ENCODE peak calls at places on chromosomes 2 and 18, in nine cellular contexts. G is IMR-90; D is CD8-positive, alpha-beta T cell; N is GM12865; Y is AG04449; A is A549; W is breast epithelium; L is heart left ventricle; O is stomach. F is an unnamed sample.

GRCh38 chr2:240997141-240997855 is 1.1 kb upstream of the SNED1 start:
- DNase-seq in G (no peak), D (no peak), N (no peak), Y (no peak), A (no peak), W (peak), L (no peak), O (peak), F (peak)

GRCh38 chr2:205465791-205466190 is 216.5 kb upstream of the NRP2 start:
- DNase-seq in G (no peak), D (no peak), N (no peak), Y (no peak), A (no peak), W (no peak), L (no peak), O (no peak), F (no peak)

GRCh38 chr2:166410828-166411472 is 35.2 kb upstream of the SCN9A start:
- DNase-seq in G (peak), D (no peak), N (no peak), Y (peak), A (no peak), W (no peak), L (no peak), O (no peak), F (no peak)

GRCh38 chr2:136647039-136647438 is 118.3 kb upstream of the THSD7B start:
- DNase-seq in G (no peak), D (no peak), N (no peak), Y (no peak), A (no peak), W (no peak), L (no peak), O (no peak), F (no peak)

GRCh38 chr18:28048612-28049011 is 128.3 kb downstream of the CDH2 start:
- DNase-seq in G (no peak), D (no peak), N (no peak), Y (no peak), A (no peak), W (no peak), L (no peak), O (no peak), F (no peak)

GRCh38 chr2:22800422-22800821 is 584.6 kb upstream of the KLHL29 start:
- DNase-seq in G (no peak), D (no peak), N (no peak), Y (no peak), A (no peak), W (no peak), L (no peak), O (no peak), F (no peak)

GRCh38 chr2:169190197-169190775 is 120.9 kb downstream of the DHRS9 start:
- DNase-seq in G (no peak), D (no peak), N (no peak), Y (no peak), A (no peak), W (no peak), L (no peak), O (no peak), F (no peak)

GRCh38 chr2:46025683-46026082 is 271.5 kb upstream of the EPAS1 start:
- DNase-seq in G (no peak), D (no peak), N (no peak), Y (no peak), A (no peak), W (no peak), L (no peak), O (no peak), F (no peak)

GRCh38 chr2:202377308-202377736 is 1.2 kb downstream of the BMPR2 start:
- DNase-seq in G (peak), D (no peak), N (peak), Y (no peak), A (no peak), W (no peak), L (peak), O (peak), F (no peak)

GRCh38 chr2:202378001-202378400 is 1.9 kb downstream of the BMPR2 start:
- DNase-seq in G (no peak), D (no peak), N (no peak), Y (no peak), A (no peak), W (no peak), L (no peak), O (no peak), F (no peak)

GRCh38 chr2:202376460-202377307 is 557 bp downstream of the BMPR2 start:
- DNase-seq in G (peak), D (no peak), N (peak), Y (no peak), A (no peak), W (peak), L (peak), O (no peak), F (no peak)

GRCh38 chr2:202375611-202376408 is at the start of gene BMPR2:
- DNase-seq in G (peak), D (peak), N (peak), Y (peak), A (peak), W (peak), L (peak), O (peak), F (peak)

GRCh38 chr2:202378661-202379338 is 2.7 kb downstream of the BMPR2 start:
- DNase-seq in G (no peak), D (no peak), N (no peak), Y (no peak), A (no peak), W (no peak), L (no peak), O (no peak), F (no peak)
- H3K4me3 ChIP-seq in G (peak), D (no peak), N (peak), Y (peak), A (peak), W (peak), L (peak), O (peak), F (peak)

GRCh38 chr2:12436483-12436882 is 280.3 kb upstream of the TRIB2 start:
- DNase-seq in G (peak), D (no peak), N (no peak), Y (no peak), A (no peak), W (no peak), L (no peak), O (no peak), F (no peak)

GRCh38 chr2:12434609-12435008 is 282.1 kb upstream of the TRIB2 start:
- DNase-seq in G (no peak), D (no peak), N (no peak), Y (no peak), A (no peak), W (no peak), L (no peak), O (no peak), F (no peak)

GRCh38 chr2:12433641-12433990 is 283.1 kb upstream of the TRIB2 start:
- DNase-seq in G (no peak), D (no peak), N (peak), Y (no peak), A (no peak), W (no peak), L (no peak), O (peak), F (no peak)

GRCh38 chr2:12440731-12441130 is 276.0 kb upstream of the TRIB2 start:
- DNase-seq in G (no peak), D (no peak), N (no peak), Y (no peak), A (no peak), W (no peak), L (no peak), O (no peak), F (peak)

GRCh38 chr2:12437144-12437543 is 279.6 kb upstream of the TRIB2 start:
- DNase-seq in G (no peak), D (no peak), N (no peak), Y (no peak), A (no peak), W (no peak), L (no peak), O (no peak), F (no peak)
- TF ChIP-seq CTCF in G (no peak), D (no peak), N (no peak), Y (no peak), A (no peak), W (no peak), L (no peak), O (no peak), F (no peak)

GRCh38 chr2:74044999-74045398 is 60.3 kb downstream of the TET3 start:
- DNase-seq in G (no peak), D (no peak), N (no peak), Y (no peak), A (no peak), W (no peak), L (no peak), O (no peak), F (no peak)
- H3K4me3 ChIP-seq in G (no peak), D (no peak), N (no peak), Y (no peak), A (no peak), W (no peak), L (no peak), O (no peak), F (no peak)

DNA sequence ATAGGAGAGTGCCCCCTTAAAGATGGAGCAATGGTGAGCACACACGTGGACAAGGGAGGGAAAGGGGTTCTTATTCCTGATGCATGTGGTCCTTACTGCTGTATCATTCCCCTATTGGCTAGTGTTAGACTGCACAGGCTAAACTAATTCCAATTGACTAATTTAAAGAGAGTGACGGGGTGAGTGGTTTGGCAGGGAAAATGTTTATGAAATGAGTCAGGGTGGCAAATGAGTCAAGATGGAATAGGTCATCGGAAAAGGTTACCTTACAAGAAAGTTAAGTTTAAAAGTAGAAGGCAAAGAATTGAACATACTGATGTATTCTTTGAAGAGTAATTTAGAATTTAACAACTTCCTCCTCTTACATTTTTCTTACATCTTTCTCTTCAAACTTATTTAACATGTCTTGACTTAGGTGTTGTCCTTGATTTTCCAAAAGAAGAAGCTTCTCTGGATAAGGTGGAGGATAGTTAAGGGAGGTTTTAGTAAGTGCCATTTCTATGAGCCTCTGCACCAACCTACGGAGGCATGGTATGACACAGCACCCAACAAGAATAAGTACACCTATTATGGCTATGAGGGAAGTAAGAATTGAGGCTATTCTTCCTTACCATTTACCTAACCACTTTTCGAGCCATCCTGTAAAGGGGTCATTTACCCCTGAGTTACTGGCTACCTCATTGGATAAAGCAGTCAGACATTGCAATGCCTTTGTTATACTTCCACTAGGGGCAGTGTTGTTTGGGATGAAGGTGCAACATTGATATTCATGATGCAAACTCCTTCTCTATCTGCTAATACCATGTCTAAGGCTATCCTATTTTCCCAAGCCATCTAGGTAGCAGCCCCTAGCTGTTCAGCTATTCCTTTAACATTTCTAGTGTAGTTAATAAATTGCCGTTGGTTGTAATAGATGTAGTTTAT is 1345.8 kb upstream of the LRRTM1 start:
- DNase-seq in G (peak), D (no peak), N (no peak), Y (no peak), A (no peak), W (no peak), L (no peak), O (no peak), F (no peak)
- TF ChIP-seq CTCF in G (no peak), D (no peak), N (no peak), Y (no peak), A (no peak), W (no peak), L (no peak), O (no peak), F (peak)

GRCh38 chr18:41905786-41906527 is 49.1 kb upstream of the PIK3C3 start:
- DNase-seq in G (no peak), D (no peak), N (no peak), Y (no peak), A (no peak), W (no peak), L (no peak), O (no peak), F (no peak)

DNA sequence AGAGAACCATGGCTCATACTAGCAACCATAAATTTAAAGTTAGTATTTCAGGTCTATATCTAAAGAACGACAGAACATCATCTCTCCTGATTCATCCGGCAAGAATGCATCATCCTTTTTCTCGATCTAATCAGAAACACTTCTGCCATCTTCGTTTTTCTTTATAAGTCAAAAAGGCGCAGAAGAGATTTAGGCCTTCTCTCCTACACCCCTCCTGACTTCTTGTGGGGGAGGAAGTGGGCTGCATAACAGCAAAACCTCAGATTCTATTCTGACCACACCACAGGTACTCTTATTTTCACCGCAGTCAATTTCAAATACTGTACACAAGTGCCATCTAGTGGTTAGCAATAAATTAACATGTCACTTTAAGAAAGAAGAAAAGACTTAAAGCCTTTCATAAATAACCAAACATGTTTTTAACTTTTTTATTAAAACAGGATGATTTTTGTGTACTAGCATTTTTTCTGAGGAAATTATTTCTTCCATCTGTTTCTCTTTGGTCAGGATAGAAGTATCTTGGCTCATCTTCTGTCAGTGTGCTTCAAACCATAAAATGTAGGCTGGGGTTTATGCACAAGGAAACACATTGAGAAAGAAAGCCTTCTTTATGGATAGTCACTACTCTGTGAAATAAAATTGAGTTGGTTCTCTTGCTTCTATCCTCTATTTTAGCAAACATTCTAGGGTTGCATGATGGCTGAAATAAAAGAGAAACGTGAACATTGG is 48.3 kb upstream of the PIK3C3 start:
- DNase-seq in G (peak), D (peak), N (peak), Y (peak), A (peak), W (no peak), L (no peak), O (no peak), F (peak)
- H3K4me3 ChIP-seq in G (peak), D (no peak), N (no peak), Y (peak), A (no peak), W (peak), L (no peak), O (no peak), F (no peak)

GRCh38 chr2:119008108-119008507 is 66.1 kb downstream of the MARCO start:
- DNase-seq in G (no peak), D (no peak), N (no peak), Y (no peak), A (peak), W (no peak), L (no peak), O (no peak), F (no peak)
- TF ChIP-seq CTCF in G (no peak), D (no peak), N (no peak), Y (no peak), A (no peak), W (no peak), L (no peak), O (no peak), F (no peak)

DNA sequence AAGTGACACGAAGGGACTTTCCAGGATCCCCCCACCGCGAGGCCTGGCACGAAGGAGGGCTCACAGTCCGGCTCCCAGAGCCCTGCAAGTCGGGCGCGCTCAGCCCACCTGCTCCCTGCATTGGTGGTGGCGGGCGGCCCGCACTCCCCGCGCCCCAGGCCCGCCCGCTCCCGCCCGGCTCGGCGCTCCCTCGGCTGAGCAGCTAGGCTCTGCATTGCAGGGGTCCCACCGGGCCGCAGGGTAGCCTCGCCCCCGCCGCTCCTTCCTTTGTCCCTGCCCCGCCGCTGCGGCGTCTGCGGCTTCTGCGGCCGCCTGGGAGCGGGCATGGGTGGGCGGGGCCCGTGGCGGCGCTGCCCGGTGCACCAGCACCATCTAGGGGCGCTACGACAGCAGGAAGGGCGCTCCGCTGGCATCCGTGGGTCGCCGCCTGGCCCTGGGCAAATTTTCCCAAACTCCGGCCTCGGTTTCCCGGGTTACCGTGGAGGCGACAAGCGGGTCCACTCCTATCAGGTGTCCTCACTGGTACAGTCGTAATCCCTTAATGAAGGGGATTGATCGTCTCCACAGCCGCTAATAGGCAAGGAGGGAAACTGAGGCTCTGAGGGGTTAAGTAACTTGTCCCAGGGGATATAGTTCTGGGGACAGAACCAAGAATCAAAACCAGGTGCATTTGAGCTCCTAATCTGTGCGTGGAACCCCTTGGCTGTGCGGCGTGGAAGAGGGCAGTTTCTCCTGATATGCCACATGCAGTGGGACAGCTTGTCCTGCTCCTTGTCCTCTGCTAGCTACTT is 157.4 kb downstream of the CYRIA start:
- DNase-seq in G (no peak), D (no peak), N (peak), Y (no peak), A (peak), W (no peak), L (peak), O (peak), F (no peak)
- H3K4me3 ChIP-seq in G (no peak), D (no peak), N (no peak), Y (no peak), A (peak), W (peak), L (peak), O (peak), F (peak)

GRCh38 chr2:173750332-173750731 is 214.8 kb downstream of the SP3 start:
- DNase-seq in G (peak), D (no peak), N (no peak), Y (peak), A (no peak), W (no peak), L (no peak), O (no peak), F (no peak)

GRCh38 chr2:173751245-173751975 is 213.8 kb downstream of the SP3 start:
- DNase-seq in G (no peak), D (no peak), N (no peak), Y (no peak), A (no peak), W (no peak), L (no peak), O (no peak), F (no peak)

GRCh38 chr2:173750831-173751230 is 214.3 kb downstream of the SP3 start:
- DNase-seq in G (no peak), D (no peak), N (no peak), Y (no peak), A (no peak), W (no peak), L (no peak), O (no peak), F (no peak)

GRCh38 chr2:173747037-173747436 is 218.1 kb downstream of the SP3 start:
- DNase-seq in G (no peak), D (no peak), N (no peak), Y (no peak), A (no peak), W (no peak), L (no peak), O (no peak), F (no peak)

GRCh38 chr2:173749315-173749714 is 215.9 kb downstream of the SP3 start:
- DNase-seq in G (peak), D (no peak), N (no peak), Y (no peak), A (peak), W (no peak), L (no peak), O (no peak), F (peak)
- TF ChIP-seq CTCF in G (peak), D (no peak), N (no peak), Y (peak), A (peak), W (no peak), L (no peak), O (no peak), F (peak)

F was measured in LNCaP clone FGC.